ENCODE peak calls at places on chromosomes 5 and 9, in eight cellular contexts. U is psoas muscle; P is GM20000; I is sigmoid colon; Z is effector memory CD4-positive, alpha-beta T cell; T is left ventricle myocardium inferior; E is germinal center; S is fibroblast of mammary gland. Y is an unnamed sample.

GRCh38 chr9:37943329-37944265 is 39.7 kb upstream of the SLC25A51 start:
- DNase-seq in U (peak), P (no peak), I (no peak), Z (no peak), T (no peak), E (no peak), S (peak), Y (peak)

GRCh38 chr9:107221321-107221720 is 61.8 kb upstream of the RAD23B start:
- DNase-seq in U (no peak), P (no peak), I (no peak), Z (no peak), T (no peak), E (no peak), S (no peak), Y (no peak)

GRCh38 chr5:161040818-161041217 is 188.8 kb upstream of the ATP10B start:
- DNase-seq in U (no peak), P (no peak), I (no peak), Z (no peak), T (no peak), E (no peak), S (no peak), Y (no peak)

GRCh38 chr5:154811653-154812465 is 38.5 kb downstream of the FAXDC2 start:
- DNase-seq in U (peak), P (peak), I (peak), Z (peak), T (peak), E (peak), S (peak), Y (peak)

GRCh38 chr9:129597355-129598088 is 23.4 kb downstream of the C9orf50 start:
- DNase-seq in U (peak), P (peak), I (peak), Z (peak), T (peak), E (no peak), S (peak), Y (peak)

GRCh38 chr9:134469041-134469875 is 143.0 kb downstream of the RXRA start:
- DNase-seq in U (no peak), P (no peak), I (peak), Z (no peak), T (peak), E (no peak), S (no peak), Y (peak)

GRCh38 chr5:122463221-122463620 is 151.2 kb downstream of the SNCAIP start:
- DNase-seq in U (no peak), P (no peak), I (no peak), Z (no peak), T (no peak), E (no peak), S (peak), Y (no peak)

GRCh38 chr5:19910131-19910530 is 77.9 kb downstream of the CDH18 start:
- DNase-seq in U (no peak), P (no peak), I (no peak), Z (no peak), T (no peak), E (no peak), S (no peak), Y (no peak)

GRCh38 chr9:99356512-99356971 is 134.5 kb downstream of the SEC61B start:
- DNase-seq in U (peak), P (no peak), I (peak), Z (no peak), T (peak), E (no peak), S (peak), Y (peak)

GRCh38 chr5:139037732-139038131 is 160.4 kb downstream of the SIL1 start:
- DNase-seq in U (no peak), P (no peak), I (no peak), Z (no peak), T (no peak), E (no peak), S (no peak), Y (no peak)

GRCh38 chr9:86449246-86449645 is 95.0 kb upstream of the TUT7 start:
- DNase-seq in U (no peak), P (no peak), I (no peak), Z (no peak), T (no peak), E (no peak), S (no peak), Y (no peak)

GRCh38 chr5:24906689-24907088 is 261.9 kb upstream of the CDH10 start:
- DNase-seq in U (no peak), P (no peak), I (no peak), Z (no peak), T (no peak), E (no peak), S (no peak), Y (no peak)

GRCh38 chr5:97618721-97619120 is 435.7 kb upstream of the RIOK2 start:
- DNase-seq in U (no peak), P (no peak), I (no peak), Z (no peak), T (no peak), E (no peak), S (peak), Y (no peak)

GRCh38 chr5:153043876-153044275 is 446.6 kb upstream of the GRIA1 start:
- DNase-seq in U (no peak), P (no peak), I (no peak), Z (no peak), T (no peak), E (no peak), S (no peak), Y (no peak)

GRCh38 chr5:28430565-28431178 is 1392.3 kb upstream of the CDH9 start:
- DNase-seq in U (no peak), P (no peak), I (no peak), Z (no peak), T (no peak), E (no peak), S (no peak), Y (no peak)

GRCh38 chr9:84711398-84711777 is 41.9 kb downstream of the NTRK2 start:
- DNase-seq in U (no peak), P (no peak), I (no peak), Z (no peak), T (no peak), E (no peak), S (no peak), Y (no peak)

GRCh38 chr5:32027093-32027716 is 146.9 kb downstream of the GOLPH3 start:
- DNase-seq in U (no peak), P (no peak), I (no peak), Z (no peak), T (no peak), E (no peak), S (peak), Y (no peak)

GRCh38 chr9:100084145-100084478 is 14.7 kb downstream of the ERP44 start:
- DNase-seq in U (no peak), P (no peak), I (no peak), Z (no peak), T (no peak), E (no peak), S (no peak), Y (no peak)

GRCh38 chr5:171946382-171946781 is 60.1 kb downstream of the FBXW11 start:
- DNase-seq in U (no peak), P (no peak), I (no peak), Z (no peak), T (no peak), E (no peak), S (no peak), Y (no peak)

GRCh38 chr5:138035605-138036537 is 3.0 kb upstream of the FAM13B start:
- DNase-seq in U (peak), P (peak), I (peak), Z (peak), T (peak), E (peak), S (peak), Y (peak)

GRCh38 chr5:43573058-43573457 is 16.2 kb upstream of the PAIP1 start:
- DNase-seq in U (no peak), P (no peak), I (no peak), Z (no peak), T (no peak), E (no peak), S (peak), Y (no peak)

GRCh38 chr5:40911278-40911677 is 2.0 kb downstream of the C7 start:
- DNase-seq in U (no peak), P (no peak), I (no peak), Z (no peak), T (peak), E (no peak), S (no peak), Y (peak)

GRCh38 chr9:88418715-88419540 is 30.7 kb downstream of the SPIN1 start:
- DNase-seq in U (no peak), P (no peak), I (no peak), Z (no peak), T (no peak), E (no peak), S (peak), Y (no peak)

GRCh38 chr5:108101105-108101504 is 280.8 kb downstream of the FBXL17 start:
- DNase-seq in U (no peak), P (no peak), I (no peak), Z (no peak), T (no peak), E (no peak), S (peak), Y (peak)

GRCh38 chr9:121852241-121852640 is 200.8 kb downstream of the DAB2IP start:
- DNase-seq in U (no peak), P (no peak), I (no peak), Z (no peak), T (no peak), E (no peak), S (no peak), Y (no peak)

GRCh38 chr9:84711936-84712335 is 42.4 kb downstream of the NTRK2 start:
- DNase-seq in U (peak), P (no peak), I (no peak), Z (no peak), T (no peak), E (no peak), S (peak), Y (no peak)

GRCh38 chr9:77513457-77513856 is 134.7 kb downstream of the GNA14 start:
- DNase-seq in U (no peak), P (no peak), I (no peak), Z (no peak), T (no peak), E (no peak), S (no peak), Y (no peak)

Y was measured in right cardiac atrium.